ENCODE peak calls at places on chromosomes 1 and 21, in six cellular contexts. O is LNCaP clone FGC, E is HFF-Myc, L is GM12878, A is left lung, Z is cardiac muscle cell. Y is an unnamed sample.

GRCh38 chr1:62144238-62144831 is 50.3 kb upstream of the L1TD1 start:
- DNase-seq in O (peak; percentile 26), E (peak; percentile 30), L (no peak), A (no peak), Z (peak; percentile 55), Y (no peak)

GRCh38 chr1:157505481-157506272 is 46.6 kb downstream of the FCRL5 start:
- DNase-seq in O (no peak), E (peak; percentile 40), L (peak; percentile 59), A (peak; percentile 43), Z (peak; percentile 75), Y (peak; percentile 10)

GRCh38 chr1:74422379-74423155 is 89.8 kb downstream of the LRRC53 start:
- DNase-seq in O (no peak), E (no peak), L (no peak), A (no peak), Z (peak; percentile 75), Y (no peak)

GRCh38 chr21:46329796-46330195 is 5.8 kb downstream of the PCNT start:
- DNase-seq in O (no peak), E (no peak), L (no peak), A (no peak), Z (no peak), Y (no peak)

GRCh38 chr1:65524931-65525296 is 104.4 kb downstream of the LEPR start:
- DNase-seq in O (no peak), E (no peak), L (no peak), A (no peak), Z (no peak), Y (no peak)

GRCh38 chr1:120178799-120179419 is 2.6 kb upstream of the SEC22B start:
- DNase-seq in O (no peak), E (no peak), L (no peak), A (no peak), Z (no peak), Y (no peak)

GRCh38 chr21:42061195-42061865 is 9.8 kb upstream of the UMODL1 start:
- DNase-seq in O (no peak), E (no peak), L (peak; percentile 81), A (peak; percentile 81), Z (no peak), Y (no peak)

GRCh38 chr1:179951383-179952144 is 3.0 kb upstream of the CEP350 start:
- DNase-seq in O (no peak), E (no peak), L (no peak), A (no peak), Z (no peak), Y (no peak)

GRCh38 chr1:154819628-154820590 is 50.2 kb downstream of the KCNN3 start:
- DNase-seq in O (no peak), E (no peak), L (no peak), A (no peak), Z (peak; percentile 44), Y (no peak)

GRCh38 chr1:92519043-92519442 is 32.3 kb upstream of the GFI1 start:
- DNase-seq in O (no peak), E (no peak), L (no peak), A (no peak), Z (no peak), Y (no peak)

GRCh38 chr1:14120895-14121294 is 420.9 kb downstream of the PRDM2 start:
- DNase-seq in O (no peak), E (no peak), L (no peak), A (no peak), Z (no peak), Y (no peak)

GRCh38 chr1:21260405-21261129 is 29.7 kb downstream of the ECE1 start:
- DNase-seq in O (no peak), E (no peak), L (no peak), A (no peak), Z (no peak), Y (no peak)

GRCh38 chr1:1593834-1594601 is 5.9 kb downstream of the FNDC10 start:
- DNase-seq in O (no peak), E (no peak), L (no peak), A (no peak), Z (no peak), Y (no peak)

GRCh38 chr1:11071463-11072215 is 11.8 kb upstream of the SRM start:
- DNase-seq in O (peak; percentile 77), E (no peak), L (no peak), A (no peak), Z (no peak), Y (no peak)

GRCh38 chr1:1144843-1145546 is 28.7 kb upstream of the TTLL10 start:
- DNase-seq in O (no peak), E (no peak), L (no peak), A (no peak), Z (no peak), Y (no peak)

GRCh38 chr1:41673355-41673754 is 188.9 kb upstream of the EDN2 start:
- DNase-seq in O (no peak), E (no peak), L (peak; percentile 61), A (no peak), Z (no peak), Y (no peak)

GRCh38 chr1:20555025-20555757 is 2.8 kb downstream of the FAM43B start:
- DNase-seq in O (no peak), E (no peak), L (no peak), A (no peak), Z (no peak), Y (no peak)

GRCh38 chr1:85313888-85314696 is 37.7 kb upstream of the BCL10 start:
- DNase-seq in O (peak; percentile 70), E (peak; percentile 88), L (no peak), A (no peak), Z (no peak), Y (peak; percentile 93)

GRCh38 chr1:236753554-236753953 is 41.5 kb upstream of the MTR start:
- DNase-seq in O (no peak), E (no peak), L (no peak), A (no peak), Z (peak; percentile 57), Y (no peak)

GRCh38 chr1:216823731-216824130 is 100.5 kb upstream of the ESRRG start:
- DNase-seq in O (no peak), E (no peak), L (no peak), A (no peak), Z (no peak), Y (no peak)

GRCh38 chr1:206992815-206993214 is 22.6 kb upstream of the FCAMR start:
- DNase-seq in O (no peak), E (no peak), L (no peak), A (no peak), Z (no peak), Y (no peak)

GRCh38 chr21:33040215-33040614 is 14.5 kb downstream of the OLIG2 start:
- DNase-seq in O (no peak), E (no peak), L (no peak), A (no peak), Z (no peak), Y (no peak)

GRCh38 chr1:240526321-240526720 is 85.6 kb downstream of the GREM2 start:
- DNase-seq in O (no peak), E (no peak), L (no peak), A (no peak), Z (peak; percentile 39), Y (no peak)

GRCh38 chr1:114551400-114551799 is 30.0 kb downstream of the BCAS2 start:
- DNase-seq in O (no peak), E (no peak), L (no peak), A (no peak), Z (no peak), Y (no peak)

GRCh38 chr1:228742535-228742934 is 7.3 kb downstream of the RHOU start:
- DNase-seq in O (no peak), E (no peak), L (no peak), A (no peak), Z (no peak), Y (no peak)

GRCh38 chr1:212648431-212648830 is 39.9 kb downstream of the ATF3 start:
- DNase-seq in O (no peak), E (no peak), L (no peak), A (no peak), Z (no peak), Y (no peak)

GRCh38 chr1:164630626-164631396 is 71.8 kb downstream of the PBX1 start:
- DNase-seq in O (no peak), E (no peak), L (no peak), A (no peak), Z (no peak), Y (no peak)

GRCh38 chr1:155979525-155980343 is 1.4 kb upstream of the ARHGEF2 start:
- DNase-seq in O (no peak), E (no peak), L (no peak), A (no peak), Z (peak; percentile 69), Y (no peak)

GRCh38 chr1:53890522-53890941 is 935 bp upstream of the YIPF1 start:
- DNase-seq in O (no peak), E (no peak), L (no peak), A (no peak), Z (no peak), Y (no peak)

GRCh38 chr1:42639116-42639515 is 19.1 kb upstream of the PPIH start:
- DNase-seq in O (no peak), E (no peak), L (no peak), A (no peak), Z (no peak), Y (no peak)

GRCh38 chr1:48610628-48611542 is 138.9 kb upstream of the SPATA6 start:
- DNase-seq in O (no peak), E (no peak), L (no peak), A (peak; percentile 43), Z (peak; percentile 30), Y (no peak)

GRCh38 chr1:201489656-201490261 is 17.2 kb downstream of the CSRP1 start:
- DNase-seq in O (no peak), E (no peak), L (no peak), A (no peak), Z (no peak), Y (no peak)
- TF ChIP-seq CTCF in O (no peak), E (no peak), L (no peak), A (no peak), Z (no peak), Y (no peak)

GRCh38 chr1:3474016-3474415 is 19.6 kb downstream of the ARHGEF16 start:
- DNase-seq in O (no peak), E (no peak), L (no peak), A (no peak), Z (no peak), Y (no peak)

GRCh38 chr1:3473381-3473844 is 18.9 kb downstream of the ARHGEF16 start:
- DNase-seq in O (no peak), E (peak; percentile 74), L (no peak), A (no peak), Z (no peak), Y (peak; percentile 70)

GRCh38 chr1:3475839-3476573 is 21.5 kb downstream of the ARHGEF16 start:
- DNase-seq in O (no peak), E (no peak), L (no peak), A (no peak), Z (no peak), Y (no peak)

GRCh38 chr1:3472906-3473305 is 18.4 kb downstream of the ARHGEF16 start:
- DNase-seq in O (no peak), E (no peak), L (no peak), A (no peak), Z (no peak), Y (no peak)

GRCh38 chr1:3474421-3474820 is 20.0 kb downstream of the ARHGEF16 start:
- DNase-seq in O (no peak), E (no peak), L (no peak), A (no peak), Z (no peak), Y (no peak)
- TF ChIP-seq CTCF in O (no peak), E (no peak), L (no peak), A (no peak), Z (no peak), Y (no peak)

GRCh38 chr1:174413632-174414031 is 34.1 kb upstream of the GPR52 start:
- DNase-seq in O (no peak), E (no peak), L (no peak), A (no peak), Z (peak; percentile 17), Y (no peak)
- TF ChIP-seq CTCF in O (peak; percentile 50), E (peak; percentile 7), L (no peak), A (no peak), Z (peak; percentile 7), Y (no peak)

GRCh38 chr1:202010042-202011015 is at the start of gene ELF3:
- DNase-seq in O (peak; percentile 100), E (no peak), L (peak; percentile 60), A (peak; percentile 86), Z (peak; percentile 95), Y (no peak)
- TF ChIP-seq CTCF in O (no peak), E (no peak), L (no peak), A (no peak), Z (no peak), Y (no peak)

Y was measured in AG04449.